ENCODE peak calls at places on chromosomes 7 and 10, in six cellular contexts. One of them, this sample, is unnamed.

GRCh38 chr10:105192146-105192545 is 551.1 kb downstream of the SORCS3 start:
- DNase-seq in transverse colon: no peak
- DNase-seq in GM12865: no peak
- DNase-seq in kidney epithelial cell: no peak
- DNase-seq in sigmoid colon: no peak
- DNase-seq in Calu3: no peak
- DNase-seq in this sample: no peak

GRCh38 chr7:16071246-16071857 is 350.0 kb downstream of the CRPPA start:
- DNase-seq in kidney epithelial cell: no peak
- DNase-seq in transverse colon: peak
- DNase-seq in GM12865: peak
- DNase-seq in Calu3: peak
- DNase-seq in sigmoid colon: no peak
- DNase-seq in this sample: peak

GRCh38 chr7:81031996-81032395 is 113.1 kb upstream of the SEMA3C start:
- DNase-seq in sigmoid colon: no peak
- DNase-seq in GM12865: no peak
- DNase-seq in transverse colon: no peak
- DNase-seq in kidney epithelial cell: no peak
- DNase-seq in Calu3: no peak
- DNase-seq in this sample: no peak

GRCh38 chr7:33764752-33765451 is 140.4 kb upstream of the BMPER start:
- DNase-seq in kidney epithelial cell: no peak
- DNase-seq in transverse colon: no peak
- DNase-seq in Calu3: no peak
- DNase-seq in GM12865: no peak
- DNase-seq in sigmoid colon: no peak
- DNase-seq in this sample: no peak

GRCh38 chr7:26135551-26135950 is 16.4 kb upstream of the NFE2L3 start:
- DNase-seq in sigmoid colon: no peak
- DNase-seq in GM12865: no peak
- DNase-seq in Calu3: no peak
- DNase-seq in kidney epithelial cell: no peak
- DNase-seq in transverse colon: no peak
- DNase-seq in this sample: no peak

GRCh38 chr7:154899893-154900292 is 103.0 kb downstream of the PAXIP1 start:
- DNase-seq in GM12865: no peak
- DNase-seq in Calu3: no peak
- DNase-seq in transverse colon: no peak
- DNase-seq in sigmoid colon: no peak
- DNase-seq in kidney epithelial cell: no peak
- DNase-seq in this sample: no peak

GRCh38 chr7:76054129-76055120 is 6.5 kb downstream of the MDH2 start:
- DNase-seq in Calu3: no peak
- DNase-seq in transverse colon: no peak
- DNase-seq in sigmoid colon: no peak
- DNase-seq in GM12865: peak
- DNase-seq in kidney epithelial cell: peak
- DNase-seq in this sample: no peak

GRCh38 chr10:114623661-114624294 is 34.3 kb downstream of the ABLIM1 start:
- DNase-seq in kidney epithelial cell: no peak
- DNase-seq in sigmoid colon: no peak
- DNase-seq in Calu3: peak
- DNase-seq in GM12865: no peak
- DNase-seq in transverse colon: no peak
- DNase-seq in this sample: no peak

GRCh38 chr7:35889870-35890269 is 89.0 kb downstream of the SEPTIN7 start:
- DNase-seq in kidney epithelial cell: no peak
- DNase-seq in GM12865: no peak
- DNase-seq in sigmoid colon: no peak
- DNase-seq in transverse colon: no peak
- DNase-seq in Calu3: no peak
- DNase-seq in this sample: no peak

GRCh38 chr7:42283553-42283952 is 46.5 kb upstream of the GLI3 start:
- DNase-seq in transverse colon: no peak
- DNase-seq in Calu3: no peak
- DNase-seq in sigmoid colon: peak
- DNase-seq in kidney epithelial cell: no peak
- DNase-seq in GM12865: no peak
- DNase-seq in this sample: no peak

GRCh38 chr7:101927389-101928306 is 110.2 kb downstream of the CUX1 start:
- DNase-seq in GM12865: no peak
- DNase-seq in sigmoid colon: peak
- DNase-seq in kidney epithelial cell: no peak
- DNase-seq in Calu3: no peak
- DNase-seq in transverse colon: no peak
- DNase-seq in this sample: peak

GRCh38 chr10:44051584-44052385 is 333.1 kb downstream of the CXCL12 start:
- DNase-seq in GM12865: no peak
- DNase-seq in Calu3: no peak
- DNase-seq in kidney epithelial cell: peak
- DNase-seq in sigmoid colon: no peak
- DNase-seq in transverse colon: no peak
- DNase-seq in this sample: no peak

GRCh38 chr7:37040330-37040729 is 316.0 kb upstream of the AOAH start:
- DNase-seq in kidney epithelial cell: no peak
- DNase-seq in GM12865: no peak
- DNase-seq in Calu3: no peak
- DNase-seq in sigmoid colon: no peak
- DNase-seq in transverse colon: no peak
- DNase-seq in this sample: no peak

GRCh38 chr7:20164420-20165145 is 52.6 kb downstream of the MACC1 start:
- DNase-seq in Calu3: no peak
- DNase-seq in sigmoid colon: no peak
- DNase-seq in kidney epithelial cell: no peak
- DNase-seq in transverse colon: no peak
- DNase-seq in GM12865: no peak
- DNase-seq in this sample: no peak

GRCh38 chr7:30887464-30887872 is 24.2 kb upstream of the AQP1 start:
- DNase-seq in Calu3: no peak
- DNase-seq in transverse colon: no peak
- DNase-seq in sigmoid colon: no peak
- DNase-seq in GM12865: no peak
- DNase-seq in kidney epithelial cell: no peak
- DNase-seq in this sample: no peak

GRCh38 chr7:148472406-148472805 is 118.2 kb upstream of the C7orf33 start:
- DNase-seq in Calu3: no peak
- DNase-seq in sigmoid colon: no peak
- DNase-seq in kidney epithelial cell: no peak
- DNase-seq in transverse colon: no peak
- DNase-seq in GM12865: no peak
- DNase-seq in this sample: no peak

GRCh38 chr7:563629-564170 is 44.1 kb upstream of the PDGFA start:
- DNase-seq in Calu3: no peak
- DNase-seq in GM12865: no peak
- DNase-seq in transverse colon: no peak
- DNase-seq in sigmoid colon: no peak
- DNase-seq in kidney epithelial cell: no peak
- DNase-seq in this sample: no peak

GRCh38 chr7:158549834-158550700 is 37.6 kb downstream of the PTPRN2 start:
- DNase-seq in GM12865: no peak
- DNase-seq in Calu3: no peak
- DNase-seq in sigmoid colon: no peak
- DNase-seq in transverse colon: no peak
- DNase-seq in kidney epithelial cell: no peak
- DNase-seq in this sample: no peak

GRCh38 chr7:66905689-66906088 is 15.3 kb upstream of the TMEM248 start:
- DNase-seq in kidney epithelial cell: no peak
- DNase-seq in transverse colon: no peak
- DNase-seq in sigmoid colon: no peak
- DNase-seq in Calu3: no peak
- DNase-seq in GM12865: peak
- DNase-seq in this sample: no peak

GRCh38 chr10:63889756-63890155 is 368.6 kb downstream of the REEP3 start:
- DNase-seq in kidney epithelial cell: no peak
- DNase-seq in Calu3: no peak
- DNase-seq in transverse colon: no peak
- DNase-seq in sigmoid colon: no peak
- DNase-seq in GM12865: no peak
- DNase-seq in this sample: no peak

GRCh38 chr10:90560331-90560730 is 297.5 kb downstream of the HTR7 start:
- DNase-seq in transverse colon: no peak
- DNase-seq in kidney epithelial cell: no peak
- DNase-seq in sigmoid colon: no peak
- DNase-seq in GM12865: no peak
- DNase-seq in Calu3: no peak
- DNase-seq in this sample: no peak

GRCh38 chr10:88048312-88048711 is 184.9 kb downstream of the PTEN start:
- DNase-seq in kidney epithelial cell: no peak
- DNase-seq in GM12865: no peak
- DNase-seq in Calu3: no peak
- DNase-seq in transverse colon: no peak
- DNase-seq in sigmoid colon: no peak
- DNase-seq in this sample: no peak

GRCh38 chr10:114520453-114520852 is 116.2 kb upstream of the AFAP1L2 start:
- DNase-seq in Calu3: peak
- DNase-seq in GM12865: no peak
- DNase-seq in sigmoid colon: no peak
- DNase-seq in transverse colon: no peak
- DNase-seq in kidney epithelial cell: peak
- DNase-seq in this sample: no peak

GRCh38 chr7:81036871-81037270 is 118.0 kb upstream of the SEMA3C start:
- DNase-seq in transverse colon: no peak
- DNase-seq in Calu3: no peak
- DNase-seq in kidney epithelial cell: no peak
- DNase-seq in GM12865: no peak
- DNase-seq in sigmoid colon: no peak
- DNase-seq in this sample: no peak

GRCh38 chr10:24097771-24098207 is 111.1 kb upstream of the KIAA1217 start:
- DNase-seq in transverse colon: no peak
- DNase-seq in sigmoid colon: no peak
- DNase-seq in Calu3: no peak
- DNase-seq in kidney epithelial cell: no peak
- DNase-seq in GM12865: no peak
- DNase-seq in this sample: no peak

GRCh38 chr10:43316988-43317387 is 50.1 kb upstream of the RASGEF1A start:
- DNase-seq in Calu3: no peak
- DNase-seq in sigmoid colon: no peak
- DNase-seq in GM12865: no peak
- DNase-seq in kidney epithelial cell: no peak
- DNase-seq in transverse colon: peak
- DNase-seq in this sample: no peak

GRCh38 chr7:42869131-42870020 is 42.5 kb downstream of the C7orf25 start:
- DNase-seq in transverse colon: no peak
- DNase-seq in kidney epithelial cell: no peak
- DNase-seq in sigmoid colon: no peak
- DNase-seq in Calu3: no peak
- DNase-seq in GM12865: peak
- DNase-seq in this sample: no peak

GRCh38 chr10:15703944-15704580 is 15.7 kb downstream of the ITGA8 start:
- DNase-seq in transverse colon: no peak
- DNase-seq in GM12865: no peak
- DNase-seq in kidney epithelial cell: no peak
- DNase-seq in sigmoid colon: no peak
- DNase-seq in Calu3: no peak
- DNase-seq in this sample: no peak

GRCh38 chr10:13703101-13703818 is 116.5 kb downstream of the PRPF18 start:
- DNase-seq in kidney epithelial cell: no peak
- DNase-seq in transverse colon: no peak
- DNase-seq in Calu3: no peak
- DNase-seq in GM12865: no peak
- DNase-seq in sigmoid colon: no peak
- DNase-seq in this sample: no peak

GRCh38 chr10:124032982-124033886 is 60.2 kb downstream of the CHST15 start:
- DNase-seq in transverse colon: no peak
- DNase-seq in kidney epithelial cell: no peak
- DNase-seq in Calu3: no peak
- DNase-seq in sigmoid colon: peak
- DNase-seq in GM12865: no peak
- DNase-seq in this sample: no peak

GRCh38 chr7:158094671-158095256 is 492.9 kb downstream of the PTPRN2 start:
- DNase-seq in sigmoid colon: peak
- DNase-seq in transverse colon: no peak
- DNase-seq in GM12865: no peak
- DNase-seq in Calu3: no peak
- DNase-seq in kidney epithelial cell: no peak
- DNase-seq in this sample: no peak

GRCh38 chr10:77380723-77381122 is 256.9 kb downstream of the KCNMA1 start:
- DNase-seq in sigmoid colon: no peak
- DNase-seq in transverse colon: no peak
- DNase-seq in kidney epithelial cell: no peak
- DNase-seq in Calu3: no peak
- DNase-seq in GM12865: no peak
- DNase-seq in this sample: no peak

GRCh38 chr10:77377034-77377433 is 260.6 kb downstream of the KCNMA1 start:
- DNase-seq in GM12865: no peak
- DNase-seq in Calu3: no peak
- DNase-seq in sigmoid colon: no peak
- DNase-seq in kidney epithelial cell: no peak
- DNase-seq in transverse colon: no peak
- DNase-seq in this sample: no peak

GRCh38 chr10:77374189-77374656 is 263.4 kb downstream of the KCNMA1 start:
- DNase-seq in sigmoid colon: peak
- DNase-seq in Calu3: no peak
- DNase-seq in transverse colon: no peak
- DNase-seq in kidney epithelial cell: no peak
- DNase-seq in GM12865: no peak
- DNase-seq in this sample: no peak

GRCh38 chr10:77378950-77379349 is 258.7 kb downstream of the KCNMA1 start:
- DNase-seq in kidney epithelial cell: no peak
- DNase-seq in transverse colon: no peak
- DNase-seq in sigmoid colon: no peak
- DNase-seq in Calu3: no peak
- DNase-seq in GM12865: no peak
- DNase-seq in this sample: no peak

GRCh38 chr10:77377678-77378352 is 259.8 kb downstream of the KCNMA1 start:
- DNase-seq in transverse colon: no peak
- DNase-seq in kidney epithelial cell: no peak
- DNase-seq in Calu3: no peak
- DNase-seq in GM12865: no peak
- DNase-seq in sigmoid colon: no peak
- DNase-seq in this sample: no peak
- TF ChIP-seq CTCF in transverse colon: no peak
- TF ChIP-seq CTCF in kidney epithelial cell: peak
- TF ChIP-seq CTCF in Calu3: peak
- TF ChIP-seq CTCF in GM12865: no peak
- TF ChIP-seq CTCF in sigmoid colon: no peak
- TF ChIP-seq CTCF in this sample: no peak

GRCh38 chr10:18472977-18473376 is 178.4 kb downstream of the NSUN6 start:
- DNase-seq in kidney epithelial cell: no peak
- DNase-seq in Calu3: no peak
- DNase-seq in sigmoid colon: no peak
- DNase-seq in transverse colon: no peak
- DNase-seq in GM12865: peak
- DNase-seq in this sample: no peak
- TF ChIP-seq CTCF in kidney epithelial cell: no peak
- TF ChIP-seq CTCF in Calu3: no peak
- TF ChIP-seq CTCF in sigmoid colon: no peak
- TF ChIP-seq CTCF in transverse colon: no peak
- TF ChIP-seq CTCF in GM12865: peak
- TF ChIP-seq CTCF in this sample: no peak

GRCh38 chr7:133434246-133434865 is 181.5 kb downstream of the EXOC4 start:
- DNase-seq in transverse colon: no peak
- DNase-seq in GM12865: peak
- DNase-seq in sigmoid colon: no peak
- DNase-seq in kidney epithelial cell: no peak
- DNase-seq in Calu3: no peak
- DNase-seq in this sample: no peak
- TF ChIP-seq CTCF in transverse colon: no peak
- TF ChIP-seq CTCF in GM12865: peak
- TF ChIP-seq CTCF in sigmoid colon: peak
- TF ChIP-seq CTCF in kidney epithelial cell: peak
- TF ChIP-seq CTCF in Calu3: peak
- TF ChIP-seq CTCF in this sample: no peak

GRCh38 chr10:61558188-61558587 is 104.5 kb upstream of the CABCOCO1 start:
- DNase-seq in kidney epithelial cell: no peak
- DNase-seq in transverse colon: no peak
- DNase-seq in GM12865: no peak
- DNase-seq in sigmoid colon: no peak
- DNase-seq in Calu3: no peak
- DNase-seq in this sample: no peak
- TF ChIP-seq CTCF in kidney epithelial cell: no peak
- TF ChIP-seq CTCF in transverse colon: no peak
- TF ChIP-seq CTCF in GM12865: no peak
- TF ChIP-seq CTCF in sigmoid colon: no peak
- TF ChIP-seq CTCF in Calu3: no peak
- TF ChIP-seq CTCF in this sample: no peak